ENCODE peak calls at places on chromosome 12, in five cellular contexts. One of them, this sample, is unnamed.
A peak's percentile ranks its signal among the peaks of the same experiment; 100 is the strongest.

GRCh38 chr12:28622416-28622815 is 432.2 kb downstream of the CCDC91 start:
- DNase-seq in adipocyte: peak; percentile 74
- DNase-seq in ovary: no peak
- DNase-seq in BE2C: no peak
- DNase-seq in psoas muscle: no peak
- DNase-seq in this sample: no peak

GRCh38 chr12:66491812-66492361 is 187.0 kb downstream of the GRIP1 start:
- DNase-seq in adipocyte: peak; percentile 63
- DNase-seq in ovary: no peak
- DNase-seq in BE2C: no peak
- DNase-seq in psoas muscle: no peak
- DNase-seq in this sample: no peak

GRCh38 chr12:74021937-74022336 is 515.7 kb upstream of the ATXN7L3B start:
- DNase-seq in adipocyte: peak; percentile 71
- DNase-seq in ovary: peak; percentile 45
- DNase-seq in BE2C: peak; percentile 65
- DNase-seq in psoas muscle: peak; percentile 20
- DNase-seq in this sample: no peak

GRCh38 chr12:110577717-110578521 is 5.2 kb downstream of the PPTC7 start:
- DNase-seq in adipocyte: peak; percentile 84
- DNase-seq in ovary: no peak
- DNase-seq in BE2C: no peak
- DNase-seq in psoas muscle: no peak
- DNase-seq in this sample: no peak

GRCh38 chr12:109723311-109723791 is 9.7 kb downstream of the FAM222A start:
- DNase-seq in adipocyte: no peak
- DNase-seq in ovary: no peak
- DNase-seq in BE2C: no peak
- DNase-seq in psoas muscle: peak; percentile 66
- DNase-seq in this sample: no peak

GRCh38 chr12:121325922-121326396 is 26.3 kb downstream of the ANAPC5 start:
- DNase-seq in adipocyte: peak; percentile 14
- DNase-seq in ovary: no peak
- DNase-seq in BE2C: no peak
- DNase-seq in psoas muscle: no peak
- DNase-seq in this sample: no peak

GRCh38 chr12:130104596-130105253 is 57.5 kb upstream of the FZD10 start:
- DNase-seq in adipocyte: no peak
- DNase-seq in ovary: peak; percentile 41
- DNase-seq in BE2C: no peak
- DNase-seq in psoas muscle: no peak
- DNase-seq in this sample: no peak

GRCh38 chr12:100348657-100349454 is 8.0 kb upstream of the SLC17A8 start:
- DNase-seq in adipocyte: peak; percentile 66
- DNase-seq in ovary: no peak
- DNase-seq in BE2C: no peak
- DNase-seq in psoas muscle: no peak
- DNase-seq in this sample: no peak

GRCh38 chr12:89864419-89864818 is 155.8 kb upstream of the ATP2B1 start:
- DNase-seq in adipocyte: no peak
- DNase-seq in ovary: no peak
- DNase-seq in BE2C: no peak
- DNase-seq in psoas muscle: no peak
- DNase-seq in this sample: no peak

GRCh38 chr12:1886396-1887008 is 31.9 kb downstream of the CACNA2D4 start:
- DNase-seq in adipocyte: no peak
- DNase-seq in ovary: no peak
- DNase-seq in BE2C: no peak
- DNase-seq in psoas muscle: no peak
- DNase-seq in this sample: peak; percentile 9

GRCh38 chr12:13061377-13061776 is 17.2 kb downstream of the FAM234B start:
- DNase-seq in adipocyte: no peak
- DNase-seq in ovary: no peak
- DNase-seq in BE2C: no peak
- DNase-seq in psoas muscle: no peak
- DNase-seq in this sample: no peak

GRCh38 chr12:84995646-84996045 is 40.4 kb downstream of the TSPAN19 start:
- DNase-seq in adipocyte: no peak
- DNase-seq in ovary: no peak
- DNase-seq in BE2C: no peak
- DNase-seq in psoas muscle: no peak
- DNase-seq in this sample: no peak

GRCh38 chr12:15168279-15168678 is 52.9 kb downstream of the RERG start:
- DNase-seq in adipocyte: no peak
- DNase-seq in ovary: no peak
- DNase-seq in BE2C: no peak
- DNase-seq in psoas muscle: no peak
- DNase-seq in this sample: no peak

GRCh38 chr12:131852551-131853299 is 24.5 kb downstream of the MMP17 start:
- DNase-seq in adipocyte: no peak
- DNase-seq in ovary: peak; percentile 32
- DNase-seq in BE2C: peak; percentile 12
- DNase-seq in psoas muscle: no peak
- DNase-seq in this sample: no peak

GRCh38 chr12:3752096-3752709 is 706 bp downstream of the CRACR2A start:
- DNase-seq in adipocyte: no peak
- DNase-seq in ovary: peak; percentile 59
- DNase-seq in BE2C: no peak
- DNase-seq in psoas muscle: peak; percentile 63
- DNase-seq in this sample: no peak

GRCh38 chr12:53976172-53976822 is 1.5 kb upstream of the HOTAIR start:
- DNase-seq in adipocyte: no peak
- DNase-seq in ovary: no peak
- DNase-seq in BE2C: no peak
- DNase-seq in psoas muscle: no peak
- DNase-seq in this sample: no peak

GRCh38 chr12:53976823-53977595 is 2.3 kb upstream of the HOTAIR start:
- DNase-seq in adipocyte: no peak
- DNase-seq in ovary: no peak
- DNase-seq in BE2C: no peak
- DNase-seq in psoas muscle: no peak
- DNase-seq in this sample: no peak

GRCh38 chr12:53974084-53975018 is at the start of gene HOTAIR:
- DNase-seq in adipocyte: no peak
- DNase-seq in ovary: peak; percentile 48
- DNase-seq in BE2C: peak; percentile 58
- DNase-seq in psoas muscle: no peak
- DNase-seq in this sample: no peak

GRCh38 chr12:53975019-53975815 is 463 bp upstream of the HOTAIR start:
- DNase-seq in adipocyte: no peak
- DNase-seq in ovary: peak; percentile 36
- DNase-seq in BE2C: no peak
- DNase-seq in psoas muscle: no peak
- DNase-seq in this sample: no peak

DNA sequence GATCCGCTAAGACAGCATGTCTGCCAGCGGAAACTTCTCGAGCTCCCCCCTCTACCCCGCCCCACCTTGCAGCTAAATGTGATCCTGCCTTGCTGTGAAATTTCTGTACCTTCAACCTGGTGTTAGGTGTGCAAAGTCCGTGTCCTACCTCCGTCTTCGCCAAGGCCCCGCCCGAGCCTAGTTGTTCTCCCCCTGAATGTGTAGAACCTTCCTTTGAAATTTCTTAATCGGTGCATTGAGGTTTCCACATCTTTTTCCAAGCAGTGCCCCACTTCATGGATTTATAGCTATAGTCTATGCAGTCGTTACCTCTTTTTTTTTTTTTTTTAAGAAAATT is 1.0 kb upstream of the HOTAIR start:
- DNase-seq in adipocyte: no peak
- DNase-seq in ovary: no peak
- DNase-seq in BE2C: no peak
- DNase-seq in psoas muscle: no peak
- DNase-seq in this sample: no peak
- H3K27me3 ChIP-seq in adipocyte: peaks cover 27% of the 10 kb centered on the region
- H3K27me3 ChIP-seq in ovary: no peaks in the 10 kb centered on the region
- H3K27me3 ChIP-seq in BE2C: peaks cover 23% of the 10 kb centered on the region
- H3K27me3 ChIP-seq in psoas muscle: peaks cover 62% of the 10 kb centered on the region
- H3K27me3 ChIP-seq in this sample: peaks cover 57% of the 10 kb centered on the region

GRCh38 chr12:10715491-10715890 is 7.6 kb downstream of the YBX3 start:
- DNase-seq in adipocyte: no peak
- DNase-seq in ovary: no peak
- DNase-seq in BE2C: no peak
- DNase-seq in psoas muscle: no peak
- DNase-seq in this sample: no peak

GRCh38 chr12:10716277-10716676 is 6.8 kb downstream of the YBX3 start:
- DNase-seq in adipocyte: no peak
- DNase-seq in ovary: no peak
- DNase-seq in BE2C: no peak
- DNase-seq in psoas muscle: no peak
- DNase-seq in this sample: no peak

GRCh38 chr12:10718279-10718821 is 4.8 kb downstream of the YBX3 start:
- DNase-seq in adipocyte: peak; percentile 77
- DNase-seq in ovary: no peak
- DNase-seq in BE2C: no peak
- DNase-seq in psoas muscle: no peak
- DNase-seq in this sample: no peak

GRCh38 chr12:10717410-10717809 is 5.7 kb downstream of the YBX3 start:
- DNase-seq in adipocyte: peak; percentile 24
- DNase-seq in ovary: no peak
- DNase-seq in BE2C: no peak
- DNase-seq in psoas muscle: no peak
- DNase-seq in this sample: no peak

GRCh38 chr12:10716704-10717315 is 6.3 kb downstream of the YBX3 start:
- DNase-seq in adipocyte: peak; percentile 95
- DNase-seq in ovary: peak; percentile 82
- DNase-seq in BE2C: no peak
- DNase-seq in psoas muscle: peak; percentile 83
- DNase-seq in this sample: peak; percentile 96
- H3K4me1 ChIP-seq in adipocyte: peaks cover 53% of the 10 kb centered on the region
- H3K4me1 ChIP-seq in ovary: peaks cover 12% of the 10 kb centered on the region
- H3K4me1 ChIP-seq in BE2C: no peaks in the 10 kb centered on the region
- H3K4me1 ChIP-seq in psoas muscle: peaks cover 39% of the 10 kb centered on the region
- H3K4me1 ChIP-seq in this sample: no peaks in the 10 kb centered on the region

GRCh38 chr12:6086316-6086715 is 38.2 kb downstream of the VWF start:
- DNase-seq in adipocyte: no peak
- DNase-seq in ovary: no peak
- DNase-seq in BE2C: peak; percentile 0
- DNase-seq in psoas muscle: no peak
- DNase-seq in this sample: no peak

GRCh38 chr12:6084261-6084968 is 40.1 kb downstream of the VWF start:
- DNase-seq in adipocyte: no peak
- DNase-seq in ovary: no peak
- DNase-seq in BE2C: peak; percentile 95
- DNase-seq in psoas muscle: peak; percentile 14
- DNase-seq in this sample: no peak

GRCh38 chr12:6084969-6085450 is 39.5 kb downstream of the VWF start:
- DNase-seq in adipocyte: no peak
- DNase-seq in ovary: no peak
- DNase-seq in BE2C: peak; percentile 11
- DNase-seq in psoas muscle: no peak
- DNase-seq in this sample: no peak

GRCh38 chr12:6083606-6084005 is 40.9 kb downstream of the VWF start:
- DNase-seq in adipocyte: no peak
- DNase-seq in ovary: no peak
- DNase-seq in BE2C: peak; percentile 4
- DNase-seq in psoas muscle: peak; percentile 2
- DNase-seq in this sample: no peak

DNA sequence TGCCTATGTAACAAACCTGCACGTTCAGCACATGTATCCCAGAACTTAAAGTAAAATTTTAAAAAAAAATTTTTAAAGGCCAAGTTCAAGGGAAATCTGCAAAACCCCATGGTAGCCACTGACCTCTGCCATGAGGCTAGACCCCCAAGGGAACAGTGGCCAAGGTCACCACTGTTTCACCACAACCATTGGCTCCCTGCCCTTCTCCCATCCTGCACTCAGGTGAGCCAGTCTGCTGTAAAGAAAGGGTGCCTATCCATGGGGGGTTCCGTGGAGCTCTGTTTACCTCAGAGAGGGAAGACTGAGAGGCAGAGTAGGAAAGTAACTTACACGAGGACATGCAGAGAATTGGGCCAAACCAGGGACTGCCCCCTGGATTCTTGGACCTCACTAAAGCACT is 38.6 kb downstream of the VWF start:
- DNase-seq in adipocyte: no peak
- DNase-seq in ovary: no peak
- DNase-seq in BE2C: no peak
- DNase-seq in psoas muscle: peak; percentile 1
- DNase-seq in this sample: no peak
- H3K27me3 ChIP-seq in adipocyte: no peaks in the 10 kb centered on the region
- H3K27me3 ChIP-seq in ovary: no peaks in the 10 kb centered on the region
- H3K27me3 ChIP-seq in BE2C: no peaks in the 10 kb centered on the region
- H3K27me3 ChIP-seq in psoas muscle: no peaks in the 10 kb centered on the region
- H3K27me3 ChIP-seq in this sample: no peaks in the 10 kb centered on the region

GRCh38 chr12:124398578-124399227 is 103.8 kb downstream of the RFLNA start:
- DNase-seq in adipocyte: no peak
- DNase-seq in ovary: peak; percentile 83
- DNase-seq in BE2C: no peak
- DNase-seq in psoas muscle: peak; percentile 87
- DNase-seq in this sample: peak; percentile 95

GRCh38 chr12:124400124-124400523 is 105.2 kb downstream of the RFLNA start:
- DNase-seq in adipocyte: no peak
- DNase-seq in ovary: no peak
- DNase-seq in BE2C: no peak
- DNase-seq in psoas muscle: no peak
- DNase-seq in this sample: no peak

GRCh38 chr12:124397807-124398577 is 103.1 kb downstream of the RFLNA start:
- DNase-seq in adipocyte: no peak
- DNase-seq in ovary: peak; percentile 69
- DNase-seq in BE2C: no peak
- DNase-seq in psoas muscle: no peak
- DNase-seq in this sample: no peak

GRCh38 chr12:124401563-124402180 is 106.8 kb downstream of the RFLNA start:
- DNase-seq in adipocyte: no peak
- DNase-seq in ovary: no peak
- DNase-seq in BE2C: no peak
- DNase-seq in psoas muscle: no peak
- DNase-seq in this sample: no peak

GRCh38 chr12:124399622-124400021 is 104.7 kb downstream of the RFLNA start:
- DNase-seq in adipocyte: no peak
- DNase-seq in ovary: peak; percentile 68
- DNase-seq in BE2C: peak; percentile 56
- DNase-seq in psoas muscle: no peak
- DNase-seq in this sample: no peak
- H3K4me1 ChIP-seq in adipocyte: peaks cover 41% of the 10 kb centered on the region
- H3K4me1 ChIP-seq in ovary: peaks cover 12% of the 10 kb centered on the region
- H3K4me1 ChIP-seq in BE2C: peaks cover 40% of the 10 kb centered on the region
- H3K4me1 ChIP-seq in psoas muscle: peaks cover 54% of the 10 kb centered on the region
- H3K4me1 ChIP-seq in this sample: peaks cover 74% of the 10 kb centered on the region

GRCh38 chr12:117101953-117102833 is 3.0 kb upstream of the TESC start:
- DNase-seq in adipocyte: no peak
- DNase-seq in ovary: peak; percentile 22
- DNase-seq in BE2C: no peak
- DNase-seq in psoas muscle: no peak
- DNase-seq in this sample: no peak
- H3K27me3 ChIP-seq in adipocyte: peaks cover 78% of the 10 kb centered on the region
- H3K27me3 ChIP-seq in ovary: peaks cover 11% of the 10 kb centered on the region
- H3K27me3 ChIP-seq in BE2C: peaks cover 43% of the 10 kb centered on the region
- H3K27me3 ChIP-seq in psoas muscle: peaks cover 47% of the 10 kb centered on the region
- H3K27me3 ChIP-seq in this sample: no peaks in the 10 kb centered on the region

This sample was measured in right atrium auricular region.